ENCODE peak calls at places on chromosomes 1 and 21, in ten cellular contexts. One of them, this sample, is unnamed. For H3K36me3 and H3K9me3, the result is how much of the 10 kb centered on the place peaks cover.

GRCh38 chr1:207805841-207806421 is 54.1 kb downstream of the CD46 start:
- DNase-seq in BE2C: peak
- DNase-seq in sigmoid colon: peak
- DNase-seq in ascending aorta: no peak
- DNase-seq in breast epithelium: no peak
- DNase-seq in vagina: no peak
- DNase-seq in transverse colon: peak
- DNase-seq in kidney: peak
- DNase-seq in HAP-1: no peak
- DNase-seq in heart left ventricle: peak
- DNase-seq in this sample: no peak

GRCh38 chr1:67953301-67953700 is 97.1 kb downstream of the DIRAS3 start:
- DNase-seq in BE2C: no peak
- DNase-seq in sigmoid colon: no peak
- DNase-seq in ascending aorta: no peak
- DNase-seq in breast epithelium: no peak
- DNase-seq in vagina: no peak
- DNase-seq in transverse colon: no peak
- DNase-seq in kidney: no peak
- DNase-seq in HAP-1: no peak
- DNase-seq in heart left ventricle: no peak
- DNase-seq in this sample: no peak

GRCh38 chr1:230122361-230123279 is 55.6 kb downstream of the GALNT2 start:
- DNase-seq in BE2C: no peak
- DNase-seq in sigmoid colon: no peak
- DNase-seq in ascending aorta: no peak
- DNase-seq in breast epithelium: no peak
- DNase-seq in vagina: no peak
- DNase-seq in transverse colon: no peak
- DNase-seq in kidney: no peak
- DNase-seq in HAP-1: no peak
- DNase-seq in heart left ventricle: no peak
- DNase-seq in this sample: no peak

GRCh38 chr1:20696397-20697333 is 21.1 kb downstream of the KIF17 start:
- DNase-seq in BE2C: peak
- DNase-seq in sigmoid colon: peak
- DNase-seq in ascending aorta: peak
- DNase-seq in breast epithelium: peak
- DNase-seq in vagina: no peak
- DNase-seq in transverse colon: peak
- DNase-seq in kidney: peak
- DNase-seq in HAP-1: peak
- DNase-seq in heart left ventricle: peak
- DNase-seq in this sample: peak

GRCh38 chr1:147072371-147073061 is 99.8 kb downstream of the PRKAB2 start:
- DNase-seq in BE2C: no peak
- DNase-seq in sigmoid colon: peak
- DNase-seq in ascending aorta: no peak
- DNase-seq in breast epithelium: no peak
- DNase-seq in vagina: no peak
- DNase-seq in transverse colon: no peak
- DNase-seq in kidney: peak
- DNase-seq in HAP-1: no peak
- DNase-seq in heart left ventricle: peak
- DNase-seq in this sample: no peak

GRCh38 chr1:53735261-53735660 is 3.7 kb downstream of the GLIS1 start:
- DNase-seq in BE2C: no peak
- DNase-seq in sigmoid colon: no peak
- DNase-seq in ascending aorta: no peak
- DNase-seq in breast epithelium: no peak
- DNase-seq in vagina: no peak
- DNase-seq in transverse colon: no peak
- DNase-seq in kidney: no peak
- DNase-seq in HAP-1: no peak
- DNase-seq in heart left ventricle: no peak
- DNase-seq in this sample: no peak

GRCh38 chr21:42079939-42080787 is 9.0 kb downstream of the UMODL1 start:
- DNase-seq in BE2C: no peak
- DNase-seq in sigmoid colon: no peak
- DNase-seq in ascending aorta: no peak
- DNase-seq in breast epithelium: no peak
- DNase-seq in vagina: no peak
- DNase-seq in transverse colon: no peak
- DNase-seq in kidney: peak
- DNase-seq in HAP-1: no peak
- DNase-seq in heart left ventricle: no peak
- DNase-seq in this sample: no peak

GRCh38 chr1:7536891-7537591 is 234.1 kb upstream of the VAMP3 start:
- DNase-seq in BE2C: peak
- DNase-seq in sigmoid colon: no peak
- DNase-seq in ascending aorta: no peak
- DNase-seq in breast epithelium: no peak
- DNase-seq in vagina: no peak
- DNase-seq in transverse colon: no peak
- DNase-seq in kidney: peak
- DNase-seq in HAP-1: no peak
- DNase-seq in heart left ventricle: peak
- DNase-seq in this sample: no peak

GRCh38 chr1:59354754-59355337 is 58.0 kb downstream of the FGGY start:
- DNase-seq in BE2C: no peak
- DNase-seq in sigmoid colon: no peak
- DNase-seq in ascending aorta: no peak
- DNase-seq in breast epithelium: no peak
- DNase-seq in vagina: no peak
- DNase-seq in transverse colon: no peak
- DNase-seq in kidney: peak
- DNase-seq in HAP-1: no peak
- DNase-seq in heart left ventricle: peak
- DNase-seq in this sample: no peak

GRCh38 chr21:39003982-39004775 is 179.1 kb downstream of the PSMG1 start:
- DNase-seq in BE2C: no peak
- DNase-seq in sigmoid colon: no peak
- DNase-seq in ascending aorta: no peak
- DNase-seq in breast epithelium: no peak
- DNase-seq in vagina: no peak
- DNase-seq in transverse colon: no peak
- DNase-seq in kidney: no peak
- DNase-seq in HAP-1: no peak
- DNase-seq in heart left ventricle: no peak
- DNase-seq in this sample: peak

GRCh38 chr21:39007532-39007931 is 175.7 kb downstream of the PSMG1 start:
- DNase-seq in BE2C: no peak
- DNase-seq in sigmoid colon: no peak
- DNase-seq in ascending aorta: no peak
- DNase-seq in breast epithelium: no peak
- DNase-seq in vagina: no peak
- DNase-seq in transverse colon: no peak
- DNase-seq in kidney: no peak
- DNase-seq in HAP-1: no peak
- DNase-seq in heart left ventricle: no peak
- DNase-seq in this sample: no peak

GRCh38 chr21:39004776-39005605 is 178.3 kb downstream of the PSMG1 start:
- DNase-seq in BE2C: no peak
- DNase-seq in sigmoid colon: peak
- DNase-seq in ascending aorta: peak
- DNase-seq in breast epithelium: no peak
- DNase-seq in vagina: no peak
- DNase-seq in transverse colon: peak
- DNase-seq in kidney: peak
- DNase-seq in HAP-1: no peak
- DNase-seq in heart left ventricle: peak
- DNase-seq in this sample: no peak

GRCh38 chr21:39007985-39008384 is 175.3 kb downstream of the PSMG1 start:
- DNase-seq in BE2C: no peak
- DNase-seq in sigmoid colon: no peak
- DNase-seq in ascending aorta: no peak
- DNase-seq in breast epithelium: no peak
- DNase-seq in vagina: no peak
- DNase-seq in transverse colon: no peak
- DNase-seq in kidney: no peak
- DNase-seq in HAP-1: no peak
- DNase-seq in heart left ventricle: no peak
- DNase-seq in this sample: no peak

DNA sequence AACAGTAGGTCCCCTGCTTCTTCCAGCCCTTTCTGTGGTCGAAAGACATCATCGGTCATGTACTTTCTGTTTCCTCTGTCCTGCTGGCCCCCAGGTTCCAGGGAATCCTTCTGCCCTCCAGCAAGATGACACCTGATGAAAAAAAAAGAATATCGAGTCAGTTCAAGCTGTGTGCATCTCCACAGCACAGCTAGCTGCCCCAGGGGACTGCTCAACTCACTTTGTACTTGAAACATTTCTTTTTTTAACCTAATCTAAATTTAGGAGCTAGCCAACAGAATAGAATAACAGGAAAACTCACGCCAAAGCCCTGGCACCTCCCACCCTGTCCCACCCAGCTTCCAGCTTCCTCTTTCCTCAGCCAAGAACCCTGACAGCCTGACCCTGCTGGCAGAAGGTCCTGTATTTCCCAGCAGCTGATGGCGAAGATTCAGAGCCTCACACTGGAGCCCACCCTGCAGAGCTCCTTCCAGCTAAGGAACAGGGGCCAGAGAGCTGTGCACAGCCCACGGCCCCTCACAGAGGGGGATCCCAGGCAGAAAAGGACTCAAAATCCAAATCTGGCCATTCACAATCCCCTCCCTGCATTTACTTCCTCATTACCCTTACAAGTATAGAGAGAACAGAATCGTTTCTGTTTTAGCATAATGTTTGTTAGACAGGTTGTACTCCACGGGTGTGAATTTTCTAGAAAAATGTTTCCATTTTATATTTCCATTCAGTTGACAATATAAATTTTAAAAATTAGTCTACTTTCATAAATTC is 176.4 kb downstream of the PSMG1 start:
- DNase-seq in BE2C: no peak
- DNase-seq in sigmoid colon: no peak
- DNase-seq in ascending aorta: peak
- DNase-seq in breast epithelium: no peak
- DNase-seq in vagina: no peak
- DNase-seq in transverse colon: peak
- DNase-seq in kidney: peak
- DNase-seq in HAP-1: no peak
- DNase-seq in heart left ventricle: peak
- DNase-seq in this sample: peak
- H3K4me3 ChIP-seq in BE2C: no peak
- H3K4me3 ChIP-seq in sigmoid colon: no peak
- H3K4me3 ChIP-seq in ascending aorta: no peak
- H3K4me3 ChIP-seq in breast epithelium: no peak
- H3K4me3 ChIP-seq in vagina: no peak
- H3K4me3 ChIP-seq in transverse colon: no peak
- H3K4me3 ChIP-seq in kidney: no peak
- H3K4me3 ChIP-seq in HAP-1: no peak
- H3K4me3 ChIP-seq in heart left ventricle: no peak
- H3K4me3 ChIP-seq in this sample: peak

DNA sequence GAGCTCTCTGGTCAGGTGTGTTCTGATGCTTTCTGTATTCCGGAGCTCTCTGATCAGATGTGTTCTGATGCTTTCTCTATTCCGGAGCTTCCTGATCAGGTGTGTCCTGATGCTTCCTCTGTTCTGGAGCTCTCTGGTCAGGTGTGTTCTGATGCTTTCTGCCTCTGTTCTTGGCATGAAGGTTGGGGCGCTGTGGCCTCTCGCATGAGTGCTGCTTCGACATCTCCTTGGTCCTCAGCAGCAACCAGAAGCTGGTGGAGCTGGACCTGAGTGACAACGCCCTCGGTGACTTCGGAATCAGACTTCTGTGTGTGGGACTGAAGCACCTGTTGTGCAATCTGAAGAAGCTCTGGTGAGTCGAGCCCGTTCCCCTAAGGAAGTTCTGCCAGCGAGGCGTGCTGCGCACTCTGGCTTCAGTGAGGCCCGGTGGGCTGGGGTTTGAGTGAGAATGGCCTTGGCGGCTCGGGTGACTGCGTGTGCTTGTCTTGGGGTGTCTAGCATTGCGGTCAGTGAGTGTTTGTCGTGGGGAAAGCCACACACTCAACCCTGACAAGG is 18.0 kb downstream of the NLRP3 start:
- DNase-seq in BE2C: no peak
- DNase-seq in sigmoid colon: no peak
- DNase-seq in ascending aorta: no peak
- DNase-seq in breast epithelium: no peak
- DNase-seq in vagina: no peak
- DNase-seq in transverse colon: no peak
- DNase-seq in kidney: no peak
- DNase-seq in HAP-1: no peak
- DNase-seq in heart left ventricle: no peak
- DNase-seq in this sample: no peak
- H3K36me3 ChIP-seq in BE2C: under half
- H3K36me3 ChIP-seq in sigmoid colon: under half
- H3K36me3 ChIP-seq in ascending aorta: under half
- H3K36me3 ChIP-seq in breast epithelium: under half
- H3K36me3 ChIP-seq in vagina: under half
- H3K36me3 ChIP-seq in transverse colon: under half
- H3K36me3 ChIP-seq in kidney: under half
- H3K36me3 ChIP-seq in HAP-1: under half
- H3K36me3 ChIP-seq in heart left ventricle: under half
- H3K36me3 ChIP-seq in this sample: under half

GRCh38 chr1:4796999-4797375 is 142.6 kb downstream of the AJAP1 start:
- DNase-seq in BE2C: no peak
- DNase-seq in sigmoid colon: no peak
- DNase-seq in ascending aorta: no peak
- DNase-seq in breast epithelium: no peak
- DNase-seq in vagina: no peak
- DNase-seq in transverse colon: no peak
- DNase-seq in kidney: no peak
- DNase-seq in HAP-1: no peak
- DNase-seq in heart left ventricle: no peak
- DNase-seq in this sample: no peak
- H3K9me3 ChIP-seq in BE2C: under half
- H3K9me3 ChIP-seq in sigmoid colon: under half
- H3K9me3 ChIP-seq in ascending aorta: under half
- H3K9me3 ChIP-seq in breast epithelium: under half
- H3K9me3 ChIP-seq in vagina: under half
- H3K9me3 ChIP-seq in transverse colon: under half
- H3K9me3 ChIP-seq in kidney: under half
- H3K9me3 ChIP-seq in HAP-1: under half
- H3K9me3 ChIP-seq in heart left ventricle: under half
- H3K9me3 ChIP-seq in this sample: under half

DNA sequence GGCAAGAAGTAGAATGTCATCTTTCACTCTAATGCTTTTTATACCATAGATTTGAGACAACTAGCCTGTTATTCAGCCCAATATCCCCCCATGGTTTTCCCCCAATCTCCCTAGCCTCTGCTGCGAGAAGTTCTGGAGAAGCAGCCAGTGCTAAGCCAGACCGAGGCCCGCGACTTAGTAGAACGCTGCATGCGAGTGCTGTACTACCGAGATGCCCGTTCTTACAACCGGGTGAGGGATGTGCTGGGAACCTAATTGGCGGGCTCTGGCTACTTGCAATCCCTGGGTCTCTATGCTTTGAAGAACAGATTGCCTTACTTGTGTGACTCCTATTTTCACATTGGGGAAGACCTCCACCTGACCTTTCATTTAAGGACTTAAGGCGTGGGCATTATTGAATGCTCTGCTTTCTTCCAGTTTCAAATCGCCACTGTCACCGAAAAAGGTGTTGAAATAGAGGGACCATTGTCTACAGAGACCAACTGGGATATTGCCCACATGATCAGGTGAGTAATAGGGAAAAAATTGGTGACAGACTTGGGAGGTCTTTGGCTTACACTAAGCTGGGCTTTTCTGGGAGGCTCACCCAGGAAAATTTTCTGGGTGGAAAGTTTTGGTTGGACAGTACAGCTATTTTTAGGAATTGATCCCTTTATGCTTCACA is 1.9 kb downstream of the PSMB4 start:
- DNase-seq in BE2C: no peak
- DNase-seq in sigmoid colon: no peak
- DNase-seq in ascending aorta: no peak
- DNase-seq in breast epithelium: no peak
- DNase-seq in vagina: no peak
- DNase-seq in transverse colon: no peak
- DNase-seq in kidney: no peak
- DNase-seq in HAP-1: no peak
- DNase-seq in heart left ventricle: no peak
- DNase-seq in this sample: no peak
- H3K4me3 ChIP-seq in BE2C: no peak
- H3K4me3 ChIP-seq in sigmoid colon: no peak
- H3K4me3 ChIP-seq in ascending aorta: peak
- H3K4me3 ChIP-seq in breast epithelium: no peak
- H3K4me3 ChIP-seq in vagina: no peak
- H3K4me3 ChIP-seq in transverse colon: no peak
- H3K4me3 ChIP-seq in kidney: no peak
- H3K4me3 ChIP-seq in HAP-1: no peak
- H3K4me3 ChIP-seq in heart left ventricle: no peak
- H3K4me3 ChIP-seq in this sample: no peak

This sample was measured in thoracic aorta.